ENCODE peak calls at places on chromosome 16, in five cellular contexts. One of them, this sample, is unnamed.
A peak's percentile ranks its signal among the peaks of the same experiment; 100 is the strongest.

GRCh38 chr16:24609417-24609739 is 70.0 kb downstream of the RBBP6 start:
- DNase-seq in AG10803: no peak
- DNase-seq in omental fat pad: no peak
- DNase-seq in uterus: no peak
- DNase-seq in brain microvascular endothelial cell: no peak
- DNase-seq in this sample: no peak

GRCh38 chr16:81266680-81267095 is 28.2 kb downstream of the BCO1 start:
- DNase-seq in AG10803: no peak
- DNase-seq in omental fat pad: no peak
- DNase-seq in brain microvascular endothelial cell: no peak
- DNase-seq in uterus: no peak
- DNase-seq in this sample: no peak

GRCh38 chr16:87784812-87785211 is 19.0 kb upstream of the KLHDC4 start:
- DNase-seq in brain microvascular endothelial cell: no peak
- DNase-seq in AG10803: peak; percentile 55
- DNase-seq in omental fat pad: no peak
- DNase-seq in uterus: no peak
- DNase-seq in this sample: no peak

GRCh38 chr16:55291847-55292246 is 32.2 kb upstream of the IRX6 start:
- DNase-seq in uterus: no peak
- DNase-seq in omental fat pad: no peak
- DNase-seq in AG10803: no peak
- DNase-seq in brain microvascular endothelial cell: no peak
- DNase-seq in this sample: no peak

GRCh38 chr16:68488559-68488958 is 40.3 kb upstream of the SMPD3 start:
- DNase-seq in brain microvascular endothelial cell: no peak
- DNase-seq in omental fat pad: no peak
- DNase-seq in uterus: no peak
- DNase-seq in AG10803: no peak
- DNase-seq in this sample: no peak

GRCh38 chr16:2029350-2029749 is 2.6 kb downstream of the NHERF2 start:
- DNase-seq in AG10803: no peak
- DNase-seq in uterus: no peak
- DNase-seq in omental fat pad: no peak
- DNase-seq in brain microvascular endothelial cell: no peak
- DNase-seq in this sample: no peak

GRCh38 chr16:31703526-31704128 is 170.0 kb upstream of the ZNF267 start:
- DNase-seq in uterus: no peak
- DNase-seq in omental fat pad: no peak
- DNase-seq in brain microvascular endothelial cell: no peak
- DNase-seq in AG10803: no peak
- DNase-seq in this sample: no peak

GRCh38 chr16:4373909-4374742 is 2.5 kb downstream of the VASN start:
- DNase-seq in omental fat pad: peak; percentile 71
- DNase-seq in uterus: peak; percentile 94
- DNase-seq in AG10803: peak; percentile 99
- DNase-seq in brain microvascular endothelial cell: peak; percentile 88
- DNase-seq in this sample: peak; percentile 70

GRCh38 chr16:82700541-82701240 is 73.9 kb downstream of the CDH13 start:
- DNase-seq in omental fat pad: no peak
- DNase-seq in uterus: no peak
- DNase-seq in AG10803: peak; percentile 31
- DNase-seq in brain microvascular endothelial cell: peak; percentile 75
- DNase-seq in this sample: no peak

GRCh38 chr16:67356372-67356771 is 29.8 kb downstream of the LRRC36 start:
- DNase-seq in omental fat pad: no peak
- DNase-seq in brain microvascular endothelial cell: no peak
- DNase-seq in uterus: no peak
- DNase-seq in AG10803: no peak
- DNase-seq in this sample: no peak

GRCh38 chr16:17354121-17354750 is 116.5 kb downstream of the XYLT1 start:
- DNase-seq in AG10803: no peak
- DNase-seq in brain microvascular endothelial cell: no peak
- DNase-seq in uterus: no peak
- DNase-seq in omental fat pad: no peak
- DNase-seq in this sample: no peak

GRCh38 chr16:1183235-1183907 is 30.5 kb downstream of the CACNA1H start:
- DNase-seq in AG10803: peak; percentile 9
- DNase-seq in omental fat pad: peak; percentile 29
- DNase-seq in brain microvascular endothelial cell: peak; percentile 78
- DNase-seq in uterus: peak; percentile 83
- DNase-seq in this sample: peak; percentile 72

GRCh38 chr16:87127766-87128147 is 189.4 kb downstream of the C16orf95 start:
- DNase-seq in uterus: no peak
- DNase-seq in omental fat pad: no peak
- DNase-seq in AG10803: no peak
- DNase-seq in brain microvascular endothelial cell: no peak
- DNase-seq in this sample: no peak

GRCh38 chr16:65044861-65045260 is 77.0 kb downstream of the CDH11 start:
- DNase-seq in brain microvascular endothelial cell: peak; percentile 81
- DNase-seq in omental fat pad: no peak
- DNase-seq in AG10803: peak; percentile 50
- DNase-seq in uterus: no peak
- DNase-seq in this sample: no peak

GRCh38 chr16:8996891-8997290 is 33.2 kb upstream of the USP7 start:
- DNase-seq in omental fat pad: no peak
- DNase-seq in uterus: no peak
- DNase-seq in brain microvascular endothelial cell: no peak
- DNase-seq in AG10803: no peak
- DNase-seq in this sample: no peak

GRCh38 chr16:53892155-53892554 is 188.2 kb downstream of the FTO start:
- DNase-seq in omental fat pad: peak; percentile 26
- DNase-seq in brain microvascular endothelial cell: peak; percentile 74
- DNase-seq in AG10803: peak; percentile 73
- DNase-seq in uterus: peak; percentile 31
- DNase-seq in this sample: peak; percentile 60

DNA sequence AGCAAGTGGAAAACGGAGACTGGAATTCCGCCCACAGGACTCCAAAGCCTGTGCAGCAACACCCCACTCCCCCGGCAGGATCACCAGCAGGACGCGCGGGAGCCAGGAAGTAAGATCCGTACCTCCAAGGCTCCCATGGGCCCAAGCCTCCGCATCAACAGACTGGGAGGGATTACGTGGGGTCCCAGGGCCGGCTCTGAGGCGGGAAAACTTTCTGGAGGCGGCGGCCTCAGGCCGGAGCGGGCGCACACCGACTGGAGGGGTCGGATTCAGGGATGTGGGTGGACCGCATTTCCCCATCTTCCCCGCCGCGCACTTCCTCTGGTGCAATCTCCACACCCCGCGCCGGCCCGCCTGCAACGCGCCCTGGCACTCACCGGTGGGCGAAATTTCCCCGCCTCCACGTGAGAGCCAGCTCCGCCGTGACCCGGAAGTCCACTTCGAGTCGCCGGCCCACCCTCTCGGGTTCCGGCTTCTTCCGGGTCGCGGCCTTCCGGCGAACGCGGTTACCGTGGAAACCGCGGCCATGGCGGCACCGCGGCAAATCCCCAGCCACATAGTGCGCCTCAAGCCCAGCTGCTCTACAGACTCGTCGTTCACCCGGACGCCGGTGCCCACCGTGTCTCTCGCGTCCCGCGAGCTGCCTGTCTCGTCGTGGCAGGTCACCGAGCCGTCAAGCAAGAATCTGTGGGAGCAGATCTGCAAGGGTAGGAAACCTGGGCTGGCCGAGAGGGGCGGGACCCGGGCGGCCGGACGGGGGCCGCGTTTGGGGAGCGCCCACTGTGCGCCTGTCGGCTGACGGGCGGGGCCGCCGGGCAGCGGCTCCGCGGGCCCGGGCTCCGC is at the start of the genes IQCK and KNOP1:
- DNase-seq in uterus: peak; percentile 91
- DNase-seq in omental fat pad: peak; percentile 77
- DNase-seq in AG10803: peak; percentile 85
- DNase-seq in brain microvascular endothelial cell: peak; percentile 73
- DNase-seq in this sample: peak; percentile 89
- TF ChIP-seq CTCF in uterus: peak; percentile 6
- TF ChIP-seq CTCF in omental fat pad: no peak
- TF ChIP-seq CTCF in AG10803: peak; percentile 21
- TF ChIP-seq CTCF in brain microvascular endothelial cell: peak; percentile 36
- TF ChIP-seq CTCF in this sample: no peak

DNA sequence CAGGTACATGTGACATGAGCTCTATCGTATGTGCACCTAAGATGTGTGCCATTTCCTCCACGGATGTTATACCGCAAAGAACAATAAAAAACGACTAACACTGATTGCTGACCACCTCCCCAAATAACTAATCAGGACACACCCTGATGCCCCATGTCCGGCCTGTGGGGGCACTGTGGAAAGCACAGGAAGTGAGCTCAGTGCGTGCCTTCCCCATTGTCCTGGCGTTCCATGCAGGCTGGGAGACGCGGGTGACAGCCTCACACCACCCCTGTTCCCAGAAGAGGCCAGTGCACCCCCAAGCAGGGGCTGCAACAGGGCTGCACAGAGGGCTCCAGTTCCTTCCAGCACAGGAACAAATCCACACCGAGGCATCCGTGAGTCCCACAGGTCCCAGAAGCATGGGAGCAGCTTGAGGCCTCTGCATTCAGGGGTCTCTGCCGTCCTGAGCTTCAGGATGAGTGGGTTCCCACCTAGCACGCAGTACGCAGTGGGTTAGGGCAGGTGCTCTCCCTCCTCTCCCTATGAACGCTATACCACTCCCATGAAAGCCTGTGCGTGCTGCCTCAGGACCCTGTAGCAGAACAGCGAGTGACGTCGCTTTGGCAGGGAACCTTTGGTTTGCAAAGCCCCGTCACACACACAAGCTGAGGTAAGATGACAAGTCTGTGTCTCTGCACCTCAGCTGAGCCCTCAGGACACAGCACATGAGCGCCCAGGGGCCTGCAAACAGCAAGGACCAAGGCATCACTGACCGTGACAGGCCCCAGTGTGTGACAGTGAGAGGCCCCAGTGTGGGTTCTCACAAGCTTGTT is 117.7 kb downstream of the ZNF778 start:
- DNase-seq in brain microvascular endothelial cell: no peak
- DNase-seq in AG10803: no peak
- DNase-seq in uterus: no peak
- DNase-seq in omental fat pad: no peak
- DNase-seq in this sample: no peak
- TF ChIP-seq CTCF in brain microvascular endothelial cell: peak; percentile 44
- TF ChIP-seq CTCF in AG10803: peak; percentile 9
- TF ChIP-seq CTCF in uterus: no peak
- TF ChIP-seq CTCF in omental fat pad: no peak
- TF ChIP-seq CTCF in this sample: no peak

DNA sequence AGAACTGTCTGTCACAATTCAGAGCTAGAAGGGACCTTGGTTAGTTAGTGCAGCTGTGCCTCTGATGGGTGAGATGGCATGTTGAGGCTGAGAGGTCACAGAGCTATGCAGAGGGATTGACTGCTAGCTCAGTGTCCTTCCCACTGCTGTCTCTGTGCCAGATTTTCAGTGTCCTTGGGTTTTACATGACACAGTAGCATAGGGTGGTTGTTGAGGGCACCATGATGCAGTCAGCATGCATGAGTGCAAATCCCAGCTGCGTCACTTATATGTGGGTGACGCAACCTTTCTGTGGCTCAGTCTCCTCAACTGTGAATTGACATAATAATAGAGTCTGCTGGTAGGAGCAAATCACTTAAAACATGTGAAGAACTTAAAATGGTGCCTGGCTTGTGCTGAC is 2.7 kb downstream of the MT1A start:
- DNase-seq in AG10803: no peak
- DNase-seq in omental fat pad: no peak
- DNase-seq in uterus: no peak
- DNase-seq in brain microvascular endothelial cell: no peak
- DNase-seq in this sample: no peak
- TF ChIP-seq CTCF in AG10803: no peak
- TF ChIP-seq CTCF in omental fat pad: no peak
- TF ChIP-seq CTCF in uterus: no peak
- TF ChIP-seq CTCF in brain microvascular endothelial cell: no peak
- TF ChIP-seq CTCF in this sample: no peak

DNA sequence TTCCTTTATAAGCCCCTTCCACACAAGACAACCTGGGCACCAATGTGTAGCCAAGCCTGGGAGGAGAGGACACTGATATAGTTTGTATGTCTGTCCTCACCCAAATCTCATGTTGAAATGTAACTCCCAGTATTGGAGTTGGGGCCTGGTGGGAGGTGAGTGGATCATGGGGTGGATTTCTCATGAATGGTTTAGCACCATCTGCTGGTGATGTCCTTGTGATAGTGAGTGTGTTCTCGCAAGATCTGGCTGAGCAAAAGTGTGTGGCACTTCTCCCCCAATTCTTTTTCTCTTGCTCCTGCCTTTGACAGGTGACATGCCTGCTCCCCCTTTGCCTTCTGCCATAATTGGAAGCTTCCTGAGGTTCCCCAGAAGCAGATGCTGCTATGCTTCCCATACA is 135.8 kb downstream of the USP31 start:
- DNase-seq in uterus: no peak
- DNase-seq in AG10803: no peak
- DNase-seq in omental fat pad: no peak
- DNase-seq in brain microvascular endothelial cell: peak; percentile 6
- DNase-seq in this sample: no peak
- TF ChIP-seq CTCF in uterus: no peak
- TF ChIP-seq CTCF in AG10803: peak; percentile 15
- TF ChIP-seq CTCF in omental fat pad: no peak
- TF ChIP-seq CTCF in brain microvascular endothelial cell: peak; percentile 5
- TF ChIP-seq CTCF in this sample: no peak